ENCODE peak calls at places on chromosomes 6 and 20, in nine cellular contexts. W is HS-5; X is activated CD4-positive, alpha-beta T cell treated with anti-CD3 and anti-CD28 coated beads for 48 hours; B is upper lobe of right lung; Y is fibroblast of lung; V is amygdala; R is AG04450; P is cardiac fibroblast; T is activated T-cell treated with anti-CD3 and anti-CD28 coated beads for 4 hours. D is an unnamed sample.

GRCh38 chr20:45998761-45999160 is 9.9 kb upstream of the MMP9 start:
- DNase-seq in V (no peak), Y (no peak), P (no peak), B (no peak), T (no peak), W (no peak), R (no peak), X (no peak), D (no peak)

GRCh38 chr6:80523531-80523970 is 417.1 kb downstream of the BCKDHB start:
- DNase-seq in R (no peak), T (no peak), B (no peak), X (no peak), V (no peak), Y (peak; percentile 40), P (peak; percentile 40), W (no peak), D (no peak)

GRCh38 chr6:32581275-32582095 is 8.2 kb downstream of the HLA-DRB1 start:
- DNase-seq in B (no peak), W (no peak), X (no peak), T (no peak), Y (no peak), P (no peak), R (no peak), V (no peak), D (no peak)

GRCh38 chr20:32480361-32481199 is 104.6 kb downstream of the NOL4L start:
- DNase-seq in R (no peak), Y (peak; percentile 62), T (no peak), B (no peak), X (no peak), W (no peak), V (no peak), P (no peak), D (no peak)

GRCh38 chr6:21479140-21479539 is 114.4 kb upstream of the SOX4 start:
- DNase-seq in V (no peak), Y (peak; percentile 57), T (no peak), R (no peak), W (no peak), B (no peak), P (peak; percentile 50), X (no peak), D (peak; percentile 3)

GRCh38 chr6:44298864-44299263 is 14.3 kb downstream of the AARS2 start:
- DNase-seq in V (no peak), X (no peak), Y (no peak), R (no peak), B (no peak), T (no peak), P (no peak), W (no peak), D (no peak)

GRCh38 chr20:38473353-38473795 is 731 bp downstream of the RALGAPB start:
- DNase-seq in P (peak; percentile 41), Y (peak; percentile 40), V (no peak), W (no peak), T (no peak), B (no peak), X (no peak), R (no peak), D (no peak)

GRCh38 chr20:5886788-5887187 is 63.5 kb downstream of the TRMT6 start:
- DNase-seq in R (no peak), X (no peak), B (no peak), P (peak; percentile 10), Y (peak; percentile 27), T (no peak), V (no peak), W (no peak), D (peak; percentile 28)

GRCh38 chr6:47464052-47464451 is 13.5 kb upstream of the CD2AP start:
- DNase-seq in T (no peak), W (no peak), B (no peak), V (no peak), X (no peak), R (no peak), Y (no peak), P (no peak), D (no peak)

GRCh38 chr6:157161912-157162311 is 161.4 kb downstream of the TMEM242 start:
- DNase-seq in V (no peak), R (no peak), T (no peak), Y (no peak), P (no peak), W (no peak), B (no peak), X (no peak), D (no peak)

GRCh38 chr20:43605715-43606114 is 15.0 kb downstream of the IFT52 start:
- DNase-seq in W (no peak), V (no peak), T (no peak), Y (no peak), X (no peak), B (no peak), P (no peak), R (no peak), D (no peak)

GRCh38 chr6:15389079-15389758 is 143.3 kb downstream of the JARID2 start:
- DNase-seq in Y (no peak), B (no peak), T (no peak), X (no peak), R (no peak), P (peak; percentile 17), W (no peak), V (no peak), D (peak; percentile 31)

GRCh38 chr20:1121439-1121838 is 3.0 kb downstream of the PSMF1 start:
- DNase-seq in B (no peak), V (no peak), X (no peak), P (no peak), W (no peak), Y (no peak), R (no peak), T (no peak), D (no peak)

GRCh38 chr20:38355161-38356012 is 9.1 kb downstream of the LBP start:
- DNase-seq in W (no peak), P (no peak), T (no peak), B (no peak), X (no peak), Y (no peak), R (no peak), V (peak; percentile 41), D (no peak)

GRCh38 chr6:43622541-43622940 is 6.5 kb downstream of the GTPBP2 start:
- DNase-seq in P (no peak), R (no peak), V (no peak), W (no peak), B (no peak), T (no peak), X (no peak), Y (no peak), D (no peak)

GRCh38 chr20:62938105-62938888 is at the start of gene GID8:
- DNase-seq in B (peak; percentile 81), Y (peak; percentile 49), P (peak; percentile 63), V (no peak), X (peak; percentile 57), T (no peak), W (no peak), R (no peak), D (peak; percentile 56)

GRCh38 chr6:159790947-159791598 is 806 bp downstream of the MRPL18 start:
- DNase-seq in R (no peak), T (no peak), B (no peak), V (no peak), P (no peak), W (no peak), X (no peak), Y (no peak), D (no peak)

GRCh38 chr20:1341561-1342265 is 12.8 kb upstream of the SDCBP2 start:
- DNase-seq in B (no peak), X (no peak), R (no peak), T (no peak), P (peak; percentile 77), W (no peak), Y (peak; percentile 71), V (no peak), D (no peak)

GRCh38 chr6:41917528-41917927 is 3.4 kb downstream of the MED20 start:
- DNase-seq in T (no peak), W (peak; percentile 95), P (peak; percentile 98), B (no peak), X (peak; percentile 31), V (no peak), Y (peak; percentile 96), R (peak; percentile 78), D (peak; percentile 46)

GRCh38 chr6:112251170-112251945 is 3.0 kb downstream of the LAMA4 start:
- DNase-seq in X (no peak), Y (peak; percentile 86), B (no peak), R (no peak), P (peak; percentile 75), V (no peak), T (no peak), W (no peak), D (no peak)

GRCh38 chr6:80640176-80640575 is 533.7 kb downstream of the BCKDHB start:
- DNase-seq in R (no peak), W (no peak), Y (no peak), V (no peak), B (no peak), T (no peak), X (no peak), P (no peak), D (no peak)

GRCh38 chr6:97053643-97054411 is 129.3 kb downstream of the KLHL32 start:
- DNase-seq in P (peak; percentile 59), R (no peak), B (no peak), V (no peak), T (no peak), Y (peak; percentile 19), W (no peak), X (no peak), D (no peak)

GRCh38 chr20:1867495-1868260 is 27.5 kb upstream of the SIRPA start:
- DNase-seq in V (no peak), T (no peak), Y (no peak), W (no peak), B (no peak), X (no peak), R (no peak), P (no peak), D (no peak)

GRCh38 chr20:51735728-51736600 is 32.2 kb downstream of the ATP9A start:
- DNase-seq in W (no peak), B (no peak), T (no peak), Y (no peak), V (no peak), X (no peak), R (no peak), P (no peak), D (no peak)

GRCh38 chr6:34423254-34423653 is 2.6 kb downstream of the RPS10 start:
- DNase-seq in P (no peak), B (no peak), V (no peak), T (no peak), R (no peak), Y (peak; percentile 52), W (no peak), X (no peak), D (no peak)

D was measured in MG63.